ENCODE peak calls at places on chromosomes 5 and 9, in five cellular contexts. One of them, this sample, is unnamed.

GRCh38 chr9:106356924-106357323 is 506.0 kb upstream of the ZNF462 start:
- DNase-seq in A549: no peak
- DNase-seq in uterus: no peak
- DNase-seq in heart left ventricle: no peak
- DNase-seq in ovary: no peak
- DNase-seq in this sample: no peak

GRCh38 chr5:118990582-118990981 is 2.2 kb upstream of the DTWD2 start:
- DNase-seq in A549: no peak
- DNase-seq in uterus: no peak
- DNase-seq in heart left ventricle: no peak
- DNase-seq in ovary: no peak
- DNase-seq in this sample: no peak

GRCh38 chr5:124561451-124561850 is 185.0 kb downstream of the ZNF608 start:
- DNase-seq in A549: no peak
- DNase-seq in uterus: no peak
- DNase-seq in heart left ventricle: no peak
- DNase-seq in ovary: no peak
- DNase-seq in this sample: no peak

GRCh38 chr5:55923177-55923872 is 71.4 kb downstream of the IL6ST start:
- DNase-seq in A549: no peak
- DNase-seq in uterus: no peak
- DNase-seq in heart left ventricle: no peak
- DNase-seq in ovary: no peak
- DNase-seq in this sample: no peak

GRCh38 chr9:108934323-108934885 is at the start of gene ABITRAM:
- DNase-seq in A549: peak; percentile 73
- DNase-seq in uterus: peak; percentile 72
- DNase-seq in heart left ventricle: peak; percentile 87
- DNase-seq in ovary: peak; percentile 79
- DNase-seq in this sample: peak; percentile 76

GRCh38 chr9:130433168-130433946 is 11.4 kb upstream of the ASS1 start:
- DNase-seq in A549: peak; percentile 87
- DNase-seq in uterus: peak; percentile 50
- DNase-seq in heart left ventricle: peak; percentile 75
- DNase-seq in ovary: peak; percentile 74
- DNase-seq in this sample: no peak

GRCh38 chr5:17833336-17833735 is 199.1 kb downstream of the TAF11L14 start:
- DNase-seq in A549: no peak
- DNase-seq in uterus: no peak
- DNase-seq in heart left ventricle: no peak
- DNase-seq in ovary: no peak
- DNase-seq in this sample: no peak

GRCh38 chr5:68848086-68848485 is 245.7 kb upstream of the SLC30A5 start:
- DNase-seq in A549: no peak
- DNase-seq in uterus: no peak
- DNase-seq in heart left ventricle: no peak
- DNase-seq in ovary: no peak
- DNase-seq in this sample: no peak

GRCh38 chr5:86376214-86376613 is 241.5 kb upstream of the COX7C start:
- DNase-seq in A549: no peak
- DNase-seq in uterus: no peak
- DNase-seq in heart left ventricle: no peak
- DNase-seq in ovary: no peak
- DNase-seq in this sample: no peak

GRCh38 chr9:113906411-113907110 is 30.5 kb downstream of the ZNF618 start:
- DNase-seq in A549: no peak
- DNase-seq in uterus: no peak
- DNase-seq in heart left ventricle: no peak
- DNase-seq in ovary: no peak
- DNase-seq in this sample: no peak

GRCh38 chr9:70479880-70480291 is 65.4 kb upstream of the KLF9 start:
- DNase-seq in A549: no peak
- DNase-seq in uterus: no peak
- DNase-seq in heart left ventricle: no peak
- DNase-seq in ovary: peak; percentile 38
- DNase-seq in this sample: peak; percentile 48

GRCh38 chr5:71939452-71939932 is 167.8 kb upstream of the MAP1B start:
- DNase-seq in A549: peak; percentile 18
- DNase-seq in uterus: no peak
- DNase-seq in heart left ventricle: no peak
- DNase-seq in ovary: no peak
- DNase-seq in this sample: no peak

GRCh38 chr5:125696762-125697161 is 726.4 kb upstream of the GRAMD2B start:
- DNase-seq in A549: no peak
- DNase-seq in uterus: no peak
- DNase-seq in heart left ventricle: no peak
- DNase-seq in ovary: no peak
- DNase-seq in this sample: no peak

GRCh38 chr9:101176384-101176783 is 147.9 kb downstream of the PLPPR1 start:
- DNase-seq in A549: no peak
- DNase-seq in uterus: no peak
- DNase-seq in heart left ventricle: no peak
- DNase-seq in ovary: no peak
- DNase-seq in this sample: no peak

GRCh38 chr9:113589890-113590289 is 126.4 kb downstream of the RGS3 start:
- DNase-seq in A549: no peak
- DNase-seq in uterus: no peak
- DNase-seq in heart left ventricle: no peak
- DNase-seq in ovary: no peak
- DNase-seq in this sample: no peak

GRCh38 chr5:147670815-147671214 is 111.7 kb downstream of the JAKMIP2 start:
- DNase-seq in A549: no peak
- DNase-seq in uterus: no peak
- DNase-seq in heart left ventricle: no peak
- DNase-seq in ovary: no peak
- DNase-seq in this sample: no peak

GRCh38 chr9:21833090-21833801 is 30.8 kb downstream of the MTAP start:
- DNase-seq in A549: no peak
- DNase-seq in uterus: no peak
- DNase-seq in heart left ventricle: no peak
- DNase-seq in ovary: no peak
- DNase-seq in this sample: no peak

GRCh38 chr5:465591-466403 is 22.8 kb downstream of the EXOC3 start:
- DNase-seq in A549: no peak
- DNase-seq in uterus: no peak
- DNase-seq in heart left ventricle: peak; percentile 47
- DNase-seq in ovary: no peak
- DNase-seq in this sample: peak; percentile 5

GRCh38 chr5:136061630-136062381 is 33.0 kb downstream of the TGFBI start:
- DNase-seq in A549: no peak
- DNase-seq in uterus: no peak
- DNase-seq in heart left ventricle: no peak
- DNase-seq in ovary: no peak
- DNase-seq in this sample: no peak

GRCh38 chr9:128245293-128246151 is 30.3 kb downstream of the GOLGA2 start:
- DNase-seq in A549: no peak
- DNase-seq in uterus: peak; percentile 68
- DNase-seq in heart left ventricle: peak; percentile 78
- DNase-seq in ovary: peak; percentile 54
- DNase-seq in this sample: no peak

GRCh38 chr5:148957591-148958202 is 105.2 kb downstream of the SH3TC2 start:
- DNase-seq in A549: no peak
- DNase-seq in uterus: no peak
- DNase-seq in heart left ventricle: peak; percentile 47
- DNase-seq in ovary: no peak
- DNase-seq in this sample: peak; percentile 34

GRCh38 chr5:55039843-55040242 is 15.8 kb downstream of the GZMK start:
- DNase-seq in A549: no peak
- DNase-seq in uterus: no peak
- DNase-seq in heart left ventricle: no peak
- DNase-seq in ovary: no peak
- DNase-seq in this sample: no peak

GRCh38 chr5:37631939-37632338 is 207.9 kb downstream of the GDNF start:
- DNase-seq in A549: no peak
- DNase-seq in uterus: no peak
- DNase-seq in heart left ventricle: no peak
- DNase-seq in ovary: no peak
- DNase-seq in this sample: no peak

GRCh38 chr5:141258948-141259347 is 13.8 kb downstream of the PCDHB15 start:
- DNase-seq in A549: no peak
- DNase-seq in uterus: no peak
- DNase-seq in heart left ventricle: no peak
- DNase-seq in ovary: no peak
- DNase-seq in this sample: no peak

GRCh38 chr9:3437031-3437430 is 88.8 kb downstream of the RFX3 start:
- DNase-seq in A549: no peak
- DNase-seq in uterus: no peak
- DNase-seq in heart left ventricle: no peak
- DNase-seq in ovary: no peak
- DNase-seq in this sample: no peak

GRCh38 chr9:131995382-131995781 is 84.3 kb downstream of the MED27 start:
- DNase-seq in A549: peak; percentile 15
- DNase-seq in uterus: no peak
- DNase-seq in heart left ventricle: no peak
- DNase-seq in ovary: no peak
- DNase-seq in this sample: no peak

GRCh38 chr9:73565833-73566465 is 414.3 kb downstream of the ANXA1 start:
- DNase-seq in A549: no peak
- DNase-seq in uterus: no peak
- DNase-seq in heart left ventricle: peak; percentile 21
- DNase-seq in ovary: no peak
- DNase-seq in this sample: no peak

GRCh38 chr5:1104327-1105006 is 7.4 kb downstream of the SLC12A7 start:
- DNase-seq in A549: no peak
- DNase-seq in uterus: no peak
- DNase-seq in heart left ventricle: no peak
- DNase-seq in ovary: no peak
- DNase-seq in this sample: no peak

GRCh38 chr9:16335788-16336580 is 534.5 kb downstream of the BNC2 start:
- DNase-seq in A549: peak; percentile 95
- DNase-seq in uterus: peak; percentile 76
- DNase-seq in heart left ventricle: peak; percentile 65
- DNase-seq in ovary: peak; percentile 82
- DNase-seq in this sample: peak; percentile 43

GRCh38 chr5:135030123-135030517 is 3.9 kb downstream of the PITX1 start:
- DNase-seq in A549: no peak
- DNase-seq in uterus: no peak
- DNase-seq in heart left ventricle: peak; percentile 48
- DNase-seq in ovary: no peak
- DNase-seq in this sample: no peak
- H3K4me1 ChIP-seq in A549: peaks cover 27% of the 10 kb centered on the region
- H3K4me1 ChIP-seq in uterus: peaks cover 17% of the 10 kb centered on the region
- H3K4me1 ChIP-seq in heart left ventricle: peaks cover 18% of the 10 kb centered on the region
- H3K4me1 ChIP-seq in ovary: peaks cover 7% of the 10 kb centered on the region
- H3K4me1 ChIP-seq in this sample: peaks cover 38% of the 10 kb centered on the region

GRCh38 chr5:58860680-58861079 is 277.8 kb downstream of the RAB3C start:
- DNase-seq in A549: no peak
- DNase-seq in uterus: no peak
- DNase-seq in heart left ventricle: no peak
- DNase-seq in ovary: no peak
- DNase-seq in this sample: no peak
- H3K27ac ChIP-seq in A549: peak overlapping the region; percentile 54
- H3K27ac ChIP-seq in uterus: no peak overlapping the region
- H3K27ac ChIP-seq in heart left ventricle: no peak overlapping the region
- H3K27ac ChIP-seq in ovary: no peak overlapping the region
- H3K27ac ChIP-seq in this sample: no peak overlapping the region

GRCh38 chr9:97500765-97501176 is 695 bp upstream of the TMOD1 start:
- DNase-seq in A549: no peak
- DNase-seq in uterus: no peak
- DNase-seq in heart left ventricle: no peak
- DNase-seq in ovary: no peak
- DNase-seq in this sample: no peak

GRCh38 chr9:97500263-97500662 is 1.2 kb upstream of the TMOD1 start:
- DNase-seq in A549: no peak
- DNase-seq in uterus: no peak
- DNase-seq in heart left ventricle: no peak
- DNase-seq in ovary: no peak
- DNase-seq in this sample: no peak

GRCh38 chr9:97501972-97502221 is 431 bp downstream of the TMOD1 start:
- DNase-seq in A549: no peak
- DNase-seq in uterus: no peak
- DNase-seq in heart left ventricle: no peak
- DNase-seq in ovary: no peak
- DNase-seq in this sample: no peak

GRCh38 chr9:97502222-97502983 is 937 bp downstream of the TMOD1 start:
- DNase-seq in A549: no peak
- DNase-seq in uterus: no peak
- DNase-seq in heart left ventricle: peak; percentile 68
- DNase-seq in ovary: peak; percentile 58
- DNase-seq in this sample: no peak

DNA sequence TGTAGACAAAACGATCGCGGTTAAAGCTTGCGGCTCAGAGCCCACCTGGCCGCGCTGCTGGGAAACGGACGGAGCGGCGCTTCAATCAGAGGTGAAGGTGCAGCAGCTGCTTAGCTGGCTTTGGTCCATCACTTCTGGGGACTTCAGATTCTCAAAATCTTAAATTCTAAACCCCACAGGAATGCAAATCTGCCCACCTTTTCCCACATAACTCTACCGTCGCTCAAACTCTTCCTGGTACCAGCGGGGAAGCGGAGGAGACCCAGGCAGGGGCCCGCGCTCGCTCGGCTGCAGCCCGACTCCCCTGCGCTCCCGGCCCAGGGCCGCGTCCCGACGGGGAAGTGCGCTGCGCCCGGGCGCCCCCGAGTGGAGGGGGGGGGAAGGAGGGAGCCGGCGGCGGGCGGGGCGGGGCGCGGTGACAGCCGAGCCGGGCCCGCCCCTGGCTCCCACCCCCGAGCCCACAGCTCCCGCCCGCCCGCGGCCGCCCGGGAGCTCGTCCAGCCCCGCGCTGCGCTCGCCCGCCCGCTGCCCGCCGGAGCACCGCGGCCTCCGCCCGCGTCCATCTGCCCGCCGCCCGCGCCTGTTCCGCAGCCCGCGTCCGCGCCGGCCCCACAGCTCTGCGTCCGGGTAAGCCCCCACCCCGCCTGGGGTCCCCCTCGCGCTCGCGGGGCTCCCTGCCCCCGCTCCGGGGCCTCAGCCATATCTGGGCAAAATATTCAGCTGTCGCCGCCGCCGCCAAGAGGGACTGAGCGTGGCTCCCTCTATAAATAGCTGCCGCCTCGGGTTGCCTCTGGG is at the start of gene TMOD1:
- DNase-seq in A549: peak; percentile 83
- DNase-seq in uterus: peak; percentile 76
- DNase-seq in heart left ventricle: peak; percentile 90
- DNase-seq in ovary: peak; percentile 80
- DNase-seq in this sample: peak; percentile 79
- TF ChIP-seq POLR2A in A549: no peak
- TF ChIP-seq POLR2A in uterus: peak; percentile 33
- TF ChIP-seq POLR2A in heart left ventricle: no peak
- TF ChIP-seq POLR2A in ovary: peak; percentile 8
- TF ChIP-seq POLR2A in this sample: no peak

GRCh38 chr9:135349963-135350360 is 129.6 kb upstream of the PPP1R26 start:
- DNase-seq in A549: no peak
- DNase-seq in uterus: no peak
- DNase-seq in heart left ventricle: peak; percentile 42
- DNase-seq in ovary: no peak
- DNase-seq in this sample: no peak

GRCh38 chr9:135349212-135349962 is 130.2 kb upstream of the PPP1R26 start:
- DNase-seq in A549: no peak
- DNase-seq in uterus: no peak
- DNase-seq in heart left ventricle: peak; percentile 23
- DNase-seq in ovary: no peak
- DNase-seq in this sample: no peak

GRCh38 chr9:135348076-135348787 is 131.3 kb upstream of the PPP1R26 start:
- DNase-seq in A549: no peak
- DNase-seq in uterus: no peak
- DNase-seq in heart left ventricle: peak; percentile 40
- DNase-seq in ovary: no peak
- DNase-seq in this sample: no peak

GRCh38 chr9:135347461-135347860 is 132.1 kb upstream of the PPP1R26 start:
- DNase-seq in A549: no peak
- DNase-seq in uterus: no peak
- DNase-seq in heart left ventricle: peak; percentile 27
- DNase-seq in ovary: no peak
- DNase-seq in this sample: no peak

GRCh38 chr9:135348788-135349150 is 130.8 kb upstream of the PPP1R26 start:
- DNase-seq in A549: no peak
- DNase-seq in uterus: no peak
- DNase-seq in heart left ventricle: peak; percentile 12
- DNase-seq in ovary: no peak
- DNase-seq in this sample: no peak
- H3K4me1 ChIP-seq in A549: no peaks in the 10 kb centered on the region
- H3K4me1 ChIP-seq in uterus: no peaks in the 10 kb centered on the region
- H3K4me1 ChIP-seq in heart left ventricle: no peaks in the 10 kb centered on the region
- H3K4me1 ChIP-seq in ovary: no peaks in the 10 kb centered on the region
- H3K4me1 ChIP-seq in this sample: no peaks in the 10 kb centered on the region

This sample was measured in transverse colon.